ENCODE peak calls at places on chromosome 9, in nine cellular contexts. X is AG04450, Q is fibroblast of lung, R is AG10803, M is cardiac muscle cell, K is fibroblast of the aortic adventitia, F is ascending aorta, V is mesothelial cell of epicardium, T is pancreas. B is an unnamed sample.
A peak's percentile ranks its signal among the peaks of the same experiment; 100 is the strongest.

GRCh38 chr9:107982735-107983134 is 493.2 kb upstream of the KLF4 start:
- DNase-seq in M (no peak), R (no peak), K (peak; percentile 23), T (no peak), X (no peak), V (no peak), Q (no peak), F (no peak), B (no peak)

GRCh38 chr9:6805532-6805931 is 47.8 kb downstream of the KDM4C start:
- DNase-seq in V (no peak), Q (peak; percentile 63), T (no peak), X (peak; percentile 13), M (no peak), K (peak; percentile 53), R (peak; percentile 70), F (no peak), B (no peak)

GRCh38 chr9:114031948-114032688 is 46.0 kb downstream of the AMBP start:
- DNase-seq in R (no peak), Q (no peak), T (no peak), F (peak; percentile 61), M (no peak), V (no peak), X (no peak), K (peak; percentile 25), B (no peak)

GRCh38 chr9:127204771-127205470 is 59.7 kb upstream of the GARNL3 start:
- DNase-seq in F (no peak), M (no peak), Q (peak; percentile 47), R (peak; percentile 52), X (no peak), K (no peak), V (no peak), T (no peak), B (no peak)

GRCh38 chr9:106693546-106693945 is 169.4 kb upstream of the ZNF462 start:
- DNase-seq in R (peak; percentile 51), Q (no peak), F (no peak), T (no peak), M (no peak), V (no peak), X (no peak), K (no peak), B (no peak)

GRCh38 chr9:135230386-135230765 is 142.9 kb downstream of the OLFM1 start:
- DNase-seq in V (no peak), F (no peak), R (no peak), M (no peak), X (no peak), Q (no peak), T (no peak), K (no peak), B (no peak)

GRCh38 chr9:72888032-72888431 is 64.8 kb downstream of the ALDH1A1 start:
- DNase-seq in R (no peak), Q (no peak), M (no peak), X (no peak), F (no peak), V (no peak), K (no peak), T (no peak), B (no peak)

GRCh38 chr9:118962426-118962825 is 406.8 kb downstream of the BRINP1 start:
- DNase-seq in T (no peak), V (no peak), M (no peak), F (no peak), Q (no peak), R (peak; percentile 40), K (no peak), X (no peak), B (no peak)

GRCh38 chr9:26637101-26637500 is 255.5 kb downstream of the CAAP1 start:
- DNase-seq in Q (no peak), R (no peak), V (no peak), M (no peak), K (no peak), F (no peak), X (no peak), T (no peak), B (no peak)

GRCh38 chr9:120909904-120910303 is 16.7 kb downstream of the TRAF1 start:
- DNase-seq in Q (no peak), M (no peak), V (no peak), F (peak; percentile 77), K (no peak), T (no peak), X (no peak), R (no peak), B (no peak)

GRCh38 chr9:89243296-89244061 is 64.9 kb upstream of the SHC3 start:
- DNase-seq in F (no peak), R (no peak), K (no peak), V (no peak), Q (peak; percentile 9), X (no peak), T (no peak), M (no peak), B (no peak)

GRCh38 chr9:133105461-133105770 is 15.6 kb downstream of the RALGDS start:
- DNase-seq in F (peak; percentile 59), M (no peak), K (no peak), X (no peak), Q (no peak), R (no peak), V (no peak), T (peak; percentile 20), B (no peak)

GRCh38 chr9:13209498-13209897 is 70.0 kb downstream of the MPDZ start:
- DNase-seq in T (no peak), Q (no peak), V (no peak), X (no peak), M (no peak), R (no peak), F (no peak), K (no peak), B (no peak)

GRCh38 chr9:107786561-107786960 is 297.0 kb upstream of the KLF4 start:
- DNase-seq in V (no peak), R (peak; percentile 15), Q (peak; percentile 23), F (no peak), K (no peak), X (no peak), T (no peak), M (no peak), B (no peak)

GRCh38 chr9:134099123-134099761 is 31.4 kb upstream of the BRD3 start:
- DNase-seq in T (peak; percentile 37), R (peak; percentile 39), M (peak; percentile 17), Q (peak; percentile 25), F (no peak), X (no peak), V (no peak), K (peak; percentile 34), B (peak; percentile 45)

GRCh38 chr9:111975709-111976108 is 79.1 kb downstream of the UGCG start:
- DNase-seq in Q (no peak), T (peak; percentile 81), K (no peak), V (no peak), M (no peak), F (peak; percentile 57), R (no peak), X (no peak), B (no peak)

GRCh38 chr9:35904966-35905781 is 828 bp upstream of the HRCT1 start:
- DNase-seq in T (no peak), R (peak; percentile 43), M (no peak), Q (no peak), F (no peak), K (no peak), V (no peak), X (no peak), B (no peak)

GRCh38 chr9:1869843-1870242 is 145.3 kb upstream of the SMARCA2 start:
- DNase-seq in R (no peak), F (no peak), X (no peak), Q (no peak), T (no peak), K (peak; percentile 1), M (peak; percentile 63), V (no peak), B (no peak)

GRCh38 chr9:109974143-109974917 is 194.3 kb downstream of the PALM2AKAP2 start:
- DNase-seq in F (no peak), M (no peak), T (no peak), X (no peak), K (no peak), R (no peak), V (no peak), Q (no peak), B (no peak)

GRCh38 chr9:35826071-35826701 is 2.3 kb downstream of the FAM221B start:
- DNase-seq in K (peak; percentile 82), M (peak; percentile 52), F (peak; percentile 62), Q (peak; percentile 83), R (peak; percentile 65), T (no peak), V (no peak), X (no peak), B (no peak)

GRCh38 chr9:94586316-94586715 is 7.3 kb downstream of the FBP2 start:
- DNase-seq in M (no peak), T (no peak), V (no peak), K (no peak), Q (no peak), X (no peak), F (no peak), R (no peak), B (no peak)

GRCh38 chr9:6232546-6232945 is 16.9 kb downstream of the IL33 start:
- DNase-seq in K (no peak), M (no peak), Q (no peak), V (no peak), T (no peak), F (no peak), X (no peak), R (no peak), B (no peak)

GRCh38 chr9:15642369-15642962 is 89.6 kb downstream of the CCDC171 start:
- DNase-seq in Q (peak; percentile 75), K (peak; percentile 66), V (no peak), T (no peak), X (peak; percentile 13), M (peak; percentile 59), R (peak; percentile 53), F (no peak), B (no peak)
- TF ChIP-seq CTCF in Q (peak; percentile 49), K (peak; percentile 58), V (peak; percentile 59), T (peak; percentile 28), X (peak; percentile 62), M (peak; percentile 54), R (peak; percentile 64), F (peak; percentile 33), B (peak; percentile 65)

GRCh38 chr9:31839273-31839672 is 545.2 kb upstream of the ACO1 start:
- DNase-seq in V (no peak), Q (no peak), T (no peak), R (no peak), F (no peak), K (no peak), X (no peak), M (no peak), B (no peak)
- TF ChIP-seq CTCF in V (no peak), Q (no peak), T (no peak), R (no peak), F (no peak), K (no peak), X (no peak), M (no peak), B (peak; percentile 23)

DNA sequence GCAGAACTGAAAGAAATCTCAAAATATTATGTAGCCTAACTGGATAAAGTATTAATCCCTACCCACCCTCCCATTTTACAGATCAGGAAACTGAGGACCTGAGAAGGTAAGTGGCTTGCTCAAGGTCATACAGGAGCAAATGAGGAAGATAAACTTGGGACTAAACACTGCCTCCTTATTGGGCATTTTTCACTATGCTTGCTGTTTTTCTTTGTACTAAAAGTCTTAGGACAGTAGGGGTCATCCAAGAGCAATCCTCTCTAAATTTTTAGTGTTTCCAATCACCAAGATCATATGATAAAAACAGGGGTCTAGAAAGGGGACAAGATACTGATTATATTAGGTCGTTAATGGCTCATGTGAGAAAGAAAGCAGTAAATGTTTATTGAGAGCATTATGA is 80.8 kb downstream of the RORB start:
- DNase-seq in F (no peak), R (peak; percentile 3), V (no peak), M (no peak), X (no peak), K (peak; percentile 10), T (no peak), Q (peak; percentile 8), B (no peak)
- TF ChIP-seq CTCF in F (no peak), R (peak; percentile 46), V (peak; percentile 27), M (peak; percentile 50), X (peak; percentile 57), K (peak; percentile 59), T (no peak), Q (peak; percentile 25), B (peak; percentile 68)

GRCh38 chr9:23492126-23493002 is 333.7 kb downstream of the ELAVL2 start:
- DNase-seq in M (peak; percentile 65), F (no peak), Q (peak; percentile 0), T (no peak), K (peak; percentile 54), V (no peak), X (no peak), R (peak; percentile 28), B (no peak)
- TF ChIP-seq CTCF in M (peak; percentile 28), F (peak; percentile 9), Q (no peak), T (peak; percentile 17), K (peak; percentile 54), V (no peak), X (peak; percentile 57), R (peak; percentile 51), B (peak; percentile 77)